ENCODE peak calls at places on chromosomes 2 and 18, in eight cellular contexts. I, T, C, O, Z, D, L and B are unnamed samples.

GRCh38 chr2:3290655-3291054 is 87.0 kb downstream of the EIPR1 start:
- DNase-seq in D (no peak), Z (no peak), L (no peak), T (peak; percentile 71), I (no peak), C (no peak), O (peak; percentile 85), B (no peak)

GRCh38 chr2:73105511-73105971 is 7.2 kb downstream of the RAB11FIP5 start:
- DNase-seq in O (no peak), Z (no peak), L (no peak), D (peak; percentile 41), I (no peak), T (no peak), C (no peak), B (no peak)

GRCh38 chr2:236178921-236179652 is 10.9 kb upstream of the GBX2 start:
- DNase-seq in I (no peak), L (no peak), O (peak; percentile 51), D (peak; percentile 57), C (no peak), Z (no peak), T (peak; percentile 70), B (no peak)

GRCh38 chr18:79935098-79935480 is 16.4 kb downstream of the SLC66A2 start:
- DNase-seq in I (no peak), T (peak; percentile 26), Z (no peak), L (no peak), C (no peak), D (no peak), O (no peak), B (no peak)

GRCh38 chr18:37253424-37254255 is 312.0 kb downstream of the CELF4 start:
- DNase-seq in O (peak; percentile 83), L (peak; percentile 10), C (peak; percentile 6), I (no peak), D (peak; percentile 25), Z (no peak), T (no peak), B (peak; percentile 14)

GRCh38 chr2:216163518-216163917 is 54.4 kb downstream of the XRCC5 start:
- DNase-seq in L (no peak), T (no peak), I (no peak), O (no peak), C (no peak), D (no peak), Z (no peak), B (no peak)

GRCh38 chr2:29309090-29310054 is 194.2 kb downstream of the CLIP4 start:
- DNase-seq in C (peak; percentile 49), I (peak; percentile 41), T (no peak), L (peak; percentile 59), Z (peak; percentile 63), O (peak; percentile 78), D (peak; percentile 75), B (peak; percentile 19)

GRCh38 chr2:9071584-9072124 is 68.2 kb upstream of the MBOAT2 start:
- DNase-seq in L (peak; percentile 32), D (peak; percentile 23), O (no peak), T (no peak), C (no peak), I (no peak), Z (no peak), B (no peak)

GRCh38 chr2:162480067-162480466 is 136.1 kb downstream of the GCA start:
- DNase-seq in I (no peak), D (no peak), T (no peak), L (peak; percentile 17), O (no peak), C (no peak), Z (no peak), B (no peak)

GRCh38 chr2:119820275-119820674 is 60.6 kb downstream of the PTPN4 start:
- DNase-seq in L (peak; percentile 8), O (peak; percentile 14), T (no peak), I (no peak), D (peak; percentile 80), C (no peak), Z (no peak), B (no peak)

GRCh38 chr2:41909584-41909983 is 138.2 kb upstream of the PKDCC start:
- DNase-seq in I (no peak), C (no peak), T (no peak), L (no peak), Z (no peak), O (no peak), D (no peak), B (no peak)

GRCh38 chr2:23243258-23243657 is 141.7 kb upstream of the KLHL29 start:
- DNase-seq in C (no peak), O (no peak), L (no peak), I (no peak), D (no peak), Z (no peak), T (no peak), B (no peak)

GRCh38 chr2:189143930-189144329 is 35.6 kb downstream of the COL5A2 start:
- DNase-seq in Z (no peak), L (no peak), C (no peak), T (no peak), I (no peak), O (no peak), D (peak; percentile 83), B (no peak)

GRCh38 chr2:86498468-86499260 is 57.5 kb downstream of the KDM3A start:
- DNase-seq in C (no peak), I (no peak), Z (no peak), D (peak; percentile 33), T (no peak), O (no peak), L (peak; percentile 79), B (no peak)

GRCh38 chr18:11991021-11991770 is 9.9 kb downstream of the IMPA2 start:
- DNase-seq in O (no peak), L (no peak), T (no peak), C (no peak), D (no peak), I (no peak), Z (no peak), B (no peak)

GRCh38 chr18:7116832-7117389 is 686 bp downstream of the LAMA1 start:
- DNase-seq in O (peak; percentile 73), Z (no peak), L (no peak), I (no peak), C (no peak), D (peak; percentile 47), T (peak; percentile 77), B (no peak)

GRCh38 chr18:65287642-65288041 is 463.2 kb upstream of the CDH7 start:
- DNase-seq in Z (no peak), C (no peak), D (no peak), I (no peak), O (no peak), L (no peak), T (no peak), B (no peak)

GRCh38 chr2:72892506-72893173 is 5.4 kb downstream of the SPR start:
- DNase-seq in D (peak; percentile 91), Z (peak; percentile 70), C (peak; percentile 63), T (peak; percentile 86), L (peak; percentile 80), I (peak; percentile 31), O (peak; percentile 77), B (peak; percentile 59)

GRCh38 chr2:148882051-148882450 is 7.0 kb downstream of the KIF5C start:
- DNase-seq in D (no peak), Z (no peak), L (no peak), C (no peak), T (no peak), I (no peak), O (no peak), B (no peak)

GRCh38 chr2:46179037-46179621 is 118.1 kb upstream of the EPAS1 start:
- DNase-seq in C (peak; percentile 37), D (peak; percentile 97), I (no peak), L (no peak), Z (peak; percentile 79), O (peak; percentile 55), T (peak; percentile 88), B (peak; percentile 41)

GRCh38 chr2:96887419-96888081 is 17.7 kb upstream of the SEMA4C start:
- DNase-seq in I (peak; percentile 55), C (no peak), O (no peak), T (peak; percentile 89), D (peak; percentile 31), L (no peak), Z (no peak), B (no peak)

GRCh38 chr2:164898475-164898874 is 56.9 kb downstream of the SLC38A11 start:
- DNase-seq in D (peak; percentile 54), T (no peak), C (no peak), L (no peak), Z (no peak), O (no peak), I (no peak), B (no peak)

GRCh38 chr2:9697904-9698303 is 67.1 kb upstream of the YWHAQ start:
- DNase-seq in Z (no peak), D (no peak), T (no peak), O (no peak), L (no peak), I (no peak), C (peak; percentile 29), B (peak; percentile 24)

GRCh38 chr2:29249666-29250253 is 134.5 kb downstream of the CLIP4 start:
- DNase-seq in I (no peak), O (peak; percentile 91), C (no peak), Z (no peak), L (no peak), D (no peak), T (no peak), B (no peak)

GRCh38 chr2:208097801-208098200 is 26.5 kb downstream of the CRYGD start:
- DNase-seq in C (no peak), O (no peak), D (peak; percentile 70), I (no peak), L (no peak), T (no peak), Z (no peak), B (no peak)

GRCh38 chr2:99806758-99807157 is 316.9 kb upstream of the REV1 start:
- DNase-seq in Z (no peak), C (no peak), O (no peak), T (no peak), D (peak; percentile 52), I (no peak), L (no peak), B (no peak)